ENCODE peak calls at places on chromosomes 2 and 18, in four cellular contexts. Z, X, W and P are unnamed samples.

GRCh38 chr2:217672472-217672871 is 330.3 kb downstream of the TNS1 start:
- DNase-seq in Z (no peak), X (no peak), W (no peak), P (no peak)

GRCh38 chr2:159124931-159125467 is 156.6 kb downstream of the TANC1 start:
- DNase-seq in Z (no peak), X (no peak), W (no peak), P (no peak)

GRCh38 chr2:12090590-12090989 is 344.2 kb downstream of the LPIN1 start:
- DNase-seq in Z (no peak), X (no peak), W (no peak), P (no peak)

GRCh38 chr18:76564636-76565237 is 69.7 kb upstream of the ZNF516 start:
- DNase-seq in Z (no peak), X (peak; percentile 40), W (no peak), P (no peak)

GRCh38 chr2:156430978-156431358 is 5.2 kb upstream of the GPD2 start:
- DNase-seq in Z (no peak), X (no peak), W (peak; percentile 45), P (no peak)

GRCh38 chr18:57748770-57749603 is 54.1 kb downstream of the ATP8B1 start:
- DNase-seq in Z (no peak), X (no peak), W (no peak), P (no peak)

GRCh38 chr2:62340981-62341624 is 145.2 kb downstream of the B3GNT2 start:
- DNase-seq in Z (peak; percentile 69), X (no peak), W (no peak), P (no peak)

GRCh38 chr2:45011621-45012602 is 2.7 kb upstream of the SIX2 start:
- DNase-seq in Z (peak; percentile 36), X (no peak), W (no peak), P (no peak)

GRCh38 chr2:237841051-237841450 is 18.4 kb upstream of the RAMP1 start:
- DNase-seq in Z (no peak), X (no peak), W (no peak), P (no peak)

GRCh38 chr2:240230424-240230945 is 90.0 kb upstream of the OTOS start:
- DNase-seq in Z (no peak), X (no peak), W (no peak), P (no peak)

GRCh38 chr2:203463176-203463797 is 71.8 kb downstream of the RAPH1 start:
- DNase-seq in Z (peak; percentile 54), X (no peak), W (no peak), P (no peak)

GRCh38 chr18:72458256-72458655 is 85.9 kb downstream of the CBLN2 start:
- DNase-seq in Z (no peak), X (no peak), W (no peak), P (no peak)

GRCh38 chr2:203763425-203764272 is 57.2 kb downstream of the CD28 start:
- DNase-seq in Z (no peak), X (no peak), W (no peak), P (no peak)

GRCh38 chr2:205462681-205463345 is 219.5 kb upstream of the NRP2 start:
- DNase-seq in Z (no peak), X (no peak), W (no peak), P (no peak)

GRCh38 chr2:170716851-170717598 is 1.9 kb downstream of the SP5 start:
- DNase-seq in Z (peak; percentile 90), X (peak; percentile 83), W (no peak), P (peak; percentile 83)

GRCh38 chr2:129905664-129906081 is 73.8 kb upstream of the RAB6C start:
- DNase-seq in Z (peak; percentile 4), X (peak; percentile 28), W (no peak), P (no peak)

GRCh38 chr2:61255580-61256437 is 93.8 kb downstream of the C2orf74 start:
- DNase-seq in Z (peak; percentile 14), X (no peak), W (no peak), P (no peak)

GRCh38 chr18:56200381-56200831 is 438.0 kb downstream of the TXNL1 start:
- DNase-seq in Z (no peak), X (no peak), W (no peak), P (no peak)

GRCh38 chr2:134167015-134167414 is 86.9 kb upstream of the MGAT5 start:
- DNase-seq in Z (no peak), X (no peak), W (no peak), P (no peak)

GRCh38 chr2:1569879-1570450 is 156.7 kb downstream of the TPO start:
- DNase-seq in Z (no peak), X (no peak), W (no peak), P (no peak)

GRCh38 chr2:218369374-218369773 is 12.7 kb upstream of the SLC11A1 start:
- DNase-seq in Z (no peak), X (no peak), W (no peak), P (no peak)

GRCh38 chr2:37529830-37530452 is 141.5 kb downstream of the CDC42EP3 start:
- DNase-seq in Z (no peak), X (no peak), W (no peak), P (no peak)

GRCh38 chr2:116142828-116143227 is 1671.7 kb upstream of the DDX18 start:
- DNase-seq in Z (no peak), X (no peak), W (no peak), P (no peak)

GRCh38 chr2:97718051-97718882 is 4.9 kb downstream of the ZAP70 start:
- DNase-seq in Z (no peak), X (no peak), W (no peak), P (no peak)

GRCh38 chr2:107584577-107584976 is 242.1 kb upstream of the RGPD4 start:
- DNase-seq in Z (no peak), X (no peak), W (no peak), P (no peak)

GRCh38 chr18:76390452-76391035 is 104.5 kb downstream of the ZNF516 start:
- DNase-seq in Z (no peak), X (no peak), W (no peak), P (no peak)

GRCh38 chr2:151522556-151522955 is 112.9 kb downstream of the RIF1 start:
- DNase-seq in Z (no peak), X (no peak), W (no peak), P (no peak)

GRCh38 chr2:181185948-181186347 is 205.5 kb downstream of the UBE2E3 start:
- DNase-seq in Z (no peak), X (no peak), W (no peak), P (no peak)

GRCh38 chr2:173347305-173348168 is 7.1 kb upstream of the CDCA7 start:
- DNase-seq in Z (no peak), X (no peak), W (no peak), P (no peak)

GRCh38 chr2:220493871-220494525 is 866.6 kb downstream of the SLC4A3 start:
- DNase-seq in Z (no peak), X (no peak), W (no peak), P (no peak)

GRCh38 chr2:160956243-160956802 is 203.9 kb upstream of the TANK start:
- DNase-seq in Z (peak; percentile 11), X (no peak), W (no peak), P (no peak)

GRCh38 chr18:5294113-5294617 is 1.4 kb downstream of the ZBTB14 start:
- DNase-seq in Z (peak; percentile 6), X (no peak), W (no peak), P (no peak)

GRCh38 chr2:47437287-47437686 is 34.3 kb downstream of the MSH2 start:
- DNase-seq in Z (peak; percentile 64), X (no peak), W (no peak), P (no peak)

GRCh38 chr2:227748079-227748478 is 2.4 kb downstream of the SCYGR8 start:
- DNase-seq in Z (no peak), X (peak; percentile 82), W (peak; percentile 24), P (peak; percentile 77)

GRCh38 chr2:105114551-105114950 is 76.7 kb downstream of the MRPS9 start:
- DNase-seq in Z (peak; percentile 81), X (no peak), W (peak; percentile 73), P (no peak)

DNA sequence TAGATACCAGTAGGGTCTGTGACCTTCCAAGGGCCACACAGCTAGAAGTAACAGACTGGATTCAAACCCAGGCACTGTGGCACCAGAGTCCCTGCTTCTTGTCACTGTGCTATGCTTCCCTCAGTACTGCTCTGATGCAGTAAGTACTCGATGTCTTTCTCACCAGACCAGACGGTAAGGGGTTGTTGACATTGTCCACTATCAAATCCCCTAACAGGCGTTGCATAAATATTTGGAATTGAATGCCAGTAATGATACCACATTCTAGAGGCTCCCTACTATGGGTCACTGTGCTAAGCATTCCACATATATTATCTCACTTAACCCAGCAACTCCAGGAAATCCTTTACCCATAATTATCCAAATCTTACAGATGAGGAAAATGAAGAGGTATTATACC is 223.1 kb downstream of the C1D start:
- DNase-seq in Z (no peak), X (no peak), W (no peak), P (no peak)
- TF ChIP-seq TEAD4 in Z (no peak), X (no peak), W (no peak), P (no peak)

DNA sequence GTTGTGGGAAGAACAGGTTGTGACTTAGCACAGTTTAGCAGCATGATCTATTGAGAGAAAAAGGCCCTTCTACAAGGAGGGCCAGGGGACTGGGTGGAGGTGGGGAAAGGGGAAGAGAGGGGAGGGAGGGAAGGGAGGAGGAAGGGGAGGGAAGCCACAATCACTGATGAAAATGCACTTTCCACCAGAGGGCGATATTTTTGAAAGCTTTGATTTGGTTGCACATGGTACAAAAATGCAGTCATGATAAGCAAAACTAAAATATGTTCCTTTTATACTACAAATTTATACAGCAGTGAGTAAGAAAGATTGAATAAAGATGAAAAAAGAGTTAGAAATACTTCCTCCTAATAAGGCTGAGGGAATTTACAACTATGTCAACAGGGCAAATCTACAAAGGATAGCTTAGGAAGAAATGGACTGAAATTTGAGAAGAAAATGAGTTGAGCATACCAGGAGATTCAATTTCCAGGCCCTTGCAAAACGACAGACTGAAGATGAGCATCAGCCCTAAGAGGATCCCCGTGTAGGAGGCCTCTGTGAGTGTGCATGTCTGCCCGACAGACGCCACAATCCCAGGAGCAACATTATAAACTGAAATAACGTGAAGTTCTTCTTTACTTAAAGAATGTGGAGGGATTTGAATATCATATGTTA is 17.2 kb downstream of the SH3YL1 start:
- DNase-seq in Z (peak; percentile 61), X (no peak), W (peak; percentile 20), P (no peak)
- TF ChIP-seq TEAD4 in Z (no peak), X (no peak), W (no peak), P (no peak)

GRCh38 chr2:73989972-73990371 is 5.3 kb downstream of the TET3 start:
- DNase-seq in Z (no peak), X (no peak), W (no peak), P (no peak)

GRCh38 chr2:73987109-73987947 is 2.6 kb downstream of the TET3 start:
- DNase-seq in Z (peak; percentile 62), X (no peak), W (no peak), P (no peak)

GRCh38 chr2:73986085-73986680 is 1.5 kb downstream of the TET3 start:
- DNase-seq in Z (no peak), X (no peak), W (no peak), P (no peak)

GRCh38 chr2:73990531-73990930 is 5.8 kb downstream of the TET3 start:
- DNase-seq in Z (no peak), X (no peak), W (no peak), P (no peak)

GRCh38 chr2:73987948-73988700 is 3.4 kb downstream of the TET3 start:
- DNase-seq in Z (peak; percentile 55), X (no peak), W (no peak), P (no peak)
- TF ChIP-seq TEAD4 in Z (no peak), X (no peak), W (no peak), P (no peak)

DNA sequence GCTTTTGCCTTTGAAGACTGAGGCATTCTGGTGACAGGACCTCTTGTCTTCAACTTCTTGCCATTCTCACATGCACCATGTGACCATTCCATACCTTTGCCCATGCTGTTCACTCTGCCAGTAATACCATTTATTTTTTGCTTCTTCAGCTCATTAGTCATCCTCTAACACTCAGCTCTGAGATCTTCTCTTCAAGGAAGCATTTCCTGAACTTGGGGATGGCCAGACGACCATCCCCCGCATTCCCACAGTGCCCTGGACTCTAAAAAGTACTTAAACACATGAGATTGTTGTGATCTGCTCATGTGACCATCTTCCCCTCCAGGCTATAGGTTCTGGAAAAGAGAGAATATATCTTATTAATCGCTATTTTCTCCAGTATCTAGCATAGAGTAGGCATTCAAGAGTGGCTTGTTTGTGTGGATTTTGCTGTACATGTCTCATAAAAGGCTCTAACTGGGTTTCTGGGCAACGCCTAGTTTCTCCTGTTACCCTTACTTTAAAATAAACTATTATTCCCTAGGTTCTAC is 33.9 kb downstream of the PAX3 start:
- DNase-seq in Z (no peak), X (no peak), W (no peak), P (no peak)
- TF ChIP-seq TEAD4 in Z (no peak), X (no peak), W (no peak), P (no peak)